ENCODE peak calls at places on chromosomes 4 and X, in eight cellular contexts. One of them, this sample, is unnamed.
A peak's percentile ranks its signal among the peaks of the same experiment; 100 is the strongest.

GRCh38 chr4:25937801-25938200 is 23.8 kb downstream of the SMIM20 start:
- DNase-seq in CD4-positive, CD25-positive, alpha-beta regulatory T cell: peak; percentile 23
- DNase-seq in psoas muscle: no peak
- DNase-seq in mucosa of descending colon: no peak
- DNase-seq in uterus: no peak
- DNase-seq in cardiac muscle cell: no peak
- DNase-seq in AG04450: no peak
- DNase-seq in mammary epithelial cell: no peak
- DNase-seq in this sample: no peak

GRCh38 chr4:140243345-140243753 is 89.4 kb upstream of the MAML3 start:
- DNase-seq in CD4-positive, CD25-positive, alpha-beta regulatory T cell: peak; percentile 32
- DNase-seq in psoas muscle: no peak
- DNase-seq in mucosa of descending colon: peak; percentile 66
- DNase-seq in uterus: peak; percentile 36
- DNase-seq in cardiac muscle cell: peak; percentile 49
- DNase-seq in AG04450: no peak
- DNase-seq in mammary epithelial cell: no peak
- DNase-seq in this sample: no peak

GRCh38 chr4:185592845-185593488 is 57.7 kb upstream of the PDLIM3 start:
- DNase-seq in CD4-positive, CD25-positive, alpha-beta regulatory T cell: no peak
- DNase-seq in psoas muscle: no peak
- DNase-seq in mucosa of descending colon: no peak
- DNase-seq in uterus: no peak
- DNase-seq in cardiac muscle cell: no peak
- DNase-seq in AG04450: no peak
- DNase-seq in mammary epithelial cell: no peak
- DNase-seq in this sample: no peak

GRCh38 chr4:60682901-60683300 is 517.2 kb upstream of the ADGRL3 start:
- DNase-seq in CD4-positive, CD25-positive, alpha-beta regulatory T cell: no peak
- DNase-seq in psoas muscle: no peak
- DNase-seq in mucosa of descending colon: no peak
- DNase-seq in uterus: no peak
- DNase-seq in cardiac muscle cell: no peak
- DNase-seq in AG04450: peak; percentile 4
- DNase-seq in mammary epithelial cell: no peak
- DNase-seq in this sample: no peak

GRCh38 chr4:25310825-25311210 is 1.8 kb upstream of the ZCCHC4 start:
- DNase-seq in CD4-positive, CD25-positive, alpha-beta regulatory T cell: no peak
- DNase-seq in psoas muscle: no peak
- DNase-seq in mucosa of descending colon: no peak
- DNase-seq in uterus: no peak
- DNase-seq in cardiac muscle cell: no peak
- DNase-seq in AG04450: no peak
- DNase-seq in mammary epithelial cell: no peak
- DNase-seq in this sample: no peak

GRCh38 chrX:150365051-150365952 is 2.2 kb downstream of the MAMLD1 start:
- DNase-seq in CD4-positive, CD25-positive, alpha-beta regulatory T cell: peak; percentile 52
- DNase-seq in psoas muscle: peak; percentile 75
- DNase-seq in mucosa of descending colon: peak; percentile 68
- DNase-seq in uterus: peak; percentile 69
- DNase-seq in cardiac muscle cell: peak; percentile 63
- DNase-seq in AG04450: no peak
- DNase-seq in mammary epithelial cell: peak; percentile 42
- DNase-seq in this sample: peak; percentile 84

GRCh38 chr4:112327950-112328349 is 30.8 kb downstream of the ALPK1 start:
- DNase-seq in CD4-positive, CD25-positive, alpha-beta regulatory T cell: peak; percentile 78
- DNase-seq in psoas muscle: no peak
- DNase-seq in mucosa of descending colon: no peak
- DNase-seq in uterus: no peak
- DNase-seq in cardiac muscle cell: peak; percentile 43
- DNase-seq in AG04450: peak; percentile 29
- DNase-seq in mammary epithelial cell: peak; percentile 45
- DNase-seq in this sample: no peak

GRCh38 chr4:101183224-101183623 is 164.1 kb downstream of the PPP3CA start:
- DNase-seq in CD4-positive, CD25-positive, alpha-beta regulatory T cell: no peak
- DNase-seq in psoas muscle: no peak
- DNase-seq in mucosa of descending colon: no peak
- DNase-seq in uterus: no peak
- DNase-seq in cardiac muscle cell: no peak
- DNase-seq in AG04450: no peak
- DNase-seq in mammary epithelial cell: no peak
- DNase-seq in this sample: no peak

GRCh38 chrX:33336783-33337182 is 125.4 kb upstream of the DMD start:
- DNase-seq in CD4-positive, CD25-positive, alpha-beta regulatory T cell: peak; percentile 3
- DNase-seq in psoas muscle: no peak
- DNase-seq in mucosa of descending colon: no peak
- DNase-seq in uterus: no peak
- DNase-seq in cardiac muscle cell: peak; percentile 70
- DNase-seq in AG04450: no peak
- DNase-seq in mammary epithelial cell: peak; percentile 44
- DNase-seq in this sample: no peak

GRCh38 chr4:155787113-155787710 is 28.4 kb downstream of the GUCY1B1 start:
- DNase-seq in CD4-positive, CD25-positive, alpha-beta regulatory T cell: peak; percentile 38
- DNase-seq in psoas muscle: no peak
- DNase-seq in mucosa of descending colon: no peak
- DNase-seq in uterus: no peak
- DNase-seq in cardiac muscle cell: peak; percentile 67
- DNase-seq in AG04450: no peak
- DNase-seq in mammary epithelial cell: peak; percentile 51
- DNase-seq in this sample: no peak

GRCh38 chr4:174265917-174266316 is 17.6 kb downstream of the FBXO8 start:
- DNase-seq in CD4-positive, CD25-positive, alpha-beta regulatory T cell: no peak
- DNase-seq in psoas muscle: no peak
- DNase-seq in mucosa of descending colon: no peak
- DNase-seq in uterus: no peak
- DNase-seq in cardiac muscle cell: no peak
- DNase-seq in AG04450: no peak
- DNase-seq in mammary epithelial cell: no peak
- DNase-seq in this sample: no peak

GRCh38 chr4:107619065-107619464 is 101.0 kb downstream of the PAPSS1 start:
- DNase-seq in CD4-positive, CD25-positive, alpha-beta regulatory T cell: no peak
- DNase-seq in psoas muscle: peak; percentile 14
- DNase-seq in mucosa of descending colon: no peak
- DNase-seq in uterus: no peak
- DNase-seq in cardiac muscle cell: no peak
- DNase-seq in AG04450: peak; percentile 10
- DNase-seq in mammary epithelial cell: peak; percentile 11
- DNase-seq in this sample: no peak

GRCh38 chr4:122099896-122100295 is 52.2 kb upstream of the BLTP1 start:
- DNase-seq in CD4-positive, CD25-positive, alpha-beta regulatory T cell: no peak
- DNase-seq in psoas muscle: no peak
- DNase-seq in mucosa of descending colon: no peak
- DNase-seq in uterus: no peak
- DNase-seq in cardiac muscle cell: no peak
- DNase-seq in AG04450: peak; percentile 45
- DNase-seq in mammary epithelial cell: no peak
- DNase-seq in this sample: no peak

GRCh38 chrX:151828434-151829080 is 84.1 kb upstream of the MAGEA4 start:
- DNase-seq in CD4-positive, CD25-positive, alpha-beta regulatory T cell: no peak
- DNase-seq in psoas muscle: no peak
- DNase-seq in mucosa of descending colon: no peak
- DNase-seq in uterus: no peak
- DNase-seq in cardiac muscle cell: no peak
- DNase-seq in AG04450: no peak
- DNase-seq in mammary epithelial cell: peak; percentile 16
- DNase-seq in this sample: no peak

GRCh38 chr4:153261922-153262321 is 57.7 kb downstream of the TRIM2 start:
- DNase-seq in CD4-positive, CD25-positive, alpha-beta regulatory T cell: no peak
- DNase-seq in psoas muscle: no peak
- DNase-seq in mucosa of descending colon: no peak
- DNase-seq in uterus: no peak
- DNase-seq in cardiac muscle cell: no peak
- DNase-seq in AG04450: no peak
- DNase-seq in mammary epithelial cell: no peak
- DNase-seq in this sample: no peak
- H3K4me3 ChIP-seq in CD4-positive, CD25-positive, alpha-beta regulatory T cell: no peak overlapping the region
- H3K4me3 ChIP-seq in psoas muscle: no peak overlapping the region
- H3K4me3 ChIP-seq in mucosa of descending colon: no peak overlapping the region
- H3K4me3 ChIP-seq in uterus: no peak overlapping the region
- H3K4me3 ChIP-seq in cardiac muscle cell: no peak overlapping the region
- H3K4me3 ChIP-seq in AG04450: no peak overlapping the region
- H3K4me3 ChIP-seq in mammary epithelial cell: no peak overlapping the region
- H3K4me3 ChIP-seq in this sample: no peak overlapping the region

GRCh38 chrX:136812286-136812685 is 31.6 kb upstream of the ARHGEF6 start:
- DNase-seq in CD4-positive, CD25-positive, alpha-beta regulatory T cell: no peak
- DNase-seq in psoas muscle: no peak
- DNase-seq in mucosa of descending colon: no peak
- DNase-seq in uterus: no peak
- DNase-seq in cardiac muscle cell: no peak
- DNase-seq in AG04450: no peak
- DNase-seq in mammary epithelial cell: no peak
- DNase-seq in this sample: no peak
- H3K4me3 ChIP-seq in CD4-positive, CD25-positive, alpha-beta regulatory T cell: no peak overlapping the region
- H3K4me3 ChIP-seq in psoas muscle: no peak overlapping the region
- H3K4me3 ChIP-seq in mucosa of descending colon: no peak overlapping the region
- H3K4me3 ChIP-seq in uterus: no peak overlapping the region
- H3K4me3 ChIP-seq in cardiac muscle cell: no peak overlapping the region
- H3K4me3 ChIP-seq in AG04450: no peak overlapping the region
- H3K4me3 ChIP-seq in mammary epithelial cell: no peak overlapping the region
- H3K4me3 ChIP-seq in this sample: no peak overlapping the region

DNA sequence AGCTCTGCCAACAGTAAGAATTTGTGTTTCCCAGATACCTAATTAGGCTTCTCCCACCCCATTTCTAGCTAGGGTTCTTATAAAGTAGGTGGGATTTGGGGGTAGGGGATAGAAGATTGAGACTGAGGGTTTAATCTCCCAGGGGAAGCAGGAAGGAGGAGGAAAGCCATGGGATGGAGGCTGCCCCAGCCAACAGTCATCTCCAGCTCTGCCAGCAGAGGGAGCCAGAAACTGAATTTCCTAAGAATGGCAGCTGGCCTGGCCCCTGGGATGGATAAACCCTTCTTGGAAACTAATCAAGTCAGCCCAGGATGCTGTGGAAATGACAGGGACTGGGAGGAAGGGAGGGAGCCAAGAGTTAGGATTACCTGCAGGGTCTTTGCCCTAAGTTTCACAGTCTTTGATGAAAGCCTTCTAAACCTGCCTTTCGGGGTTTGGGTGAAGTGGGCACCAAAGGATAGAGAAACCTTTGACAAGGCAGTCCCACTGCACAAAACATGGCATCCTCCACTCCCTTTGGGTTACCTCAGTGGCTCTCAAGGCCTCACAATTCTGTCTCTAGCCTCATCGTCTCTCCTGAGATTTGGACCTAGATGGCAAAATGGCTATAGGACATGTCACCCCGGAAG is 6.7 kb upstream of the ERCC6L start:
- DNase-seq in CD4-positive, CD25-positive, alpha-beta regulatory T cell: peak; percentile 33
- DNase-seq in psoas muscle: peak; percentile 40
- DNase-seq in mucosa of descending colon: no peak
- DNase-seq in uterus: no peak
- DNase-seq in cardiac muscle cell: peak; percentile 38
- DNase-seq in AG04450: no peak
- DNase-seq in mammary epithelial cell: peak; percentile 41
- DNase-seq in this sample: no peak
- H3K4me3 ChIP-seq in CD4-positive, CD25-positive, alpha-beta regulatory T cell: no peak overlapping the region
- H3K4me3 ChIP-seq in psoas muscle: no peak overlapping the region
- H3K4me3 ChIP-seq in mucosa of descending colon: no peak overlapping the region
- H3K4me3 ChIP-seq in uterus: no peak overlapping the region
- H3K4me3 ChIP-seq in cardiac muscle cell: no peak overlapping the region
- H3K4me3 ChIP-seq in AG04450: no peak overlapping the region
- H3K4me3 ChIP-seq in mammary epithelial cell: no peak overlapping the region
- H3K4me3 ChIP-seq in this sample: no peak overlapping the region

GRCh38 chr4:48194986-48195773 is 61.1 kb upstream of the TXK start:
- DNase-seq in CD4-positive, CD25-positive, alpha-beta regulatory T cell: no peak
- DNase-seq in psoas muscle: no peak
- DNase-seq in mucosa of descending colon: no peak
- DNase-seq in uterus: no peak
- DNase-seq in cardiac muscle cell: no peak
- DNase-seq in AG04450: no peak
- DNase-seq in mammary epithelial cell: peak; percentile 26
- DNase-seq in this sample: no peak

GRCh38 chr4:48195853-48196252 is 61.8 kb upstream of the TXK start:
- DNase-seq in CD4-positive, CD25-positive, alpha-beta regulatory T cell: no peak
- DNase-seq in psoas muscle: no peak
- DNase-seq in mucosa of descending colon: no peak
- DNase-seq in uterus: no peak
- DNase-seq in cardiac muscle cell: no peak
- DNase-seq in AG04450: no peak
- DNase-seq in mammary epithelial cell: no peak
- DNase-seq in this sample: no peak

GRCh38 chr4:48193921-48194320 is 59.9 kb upstream of the TXK start:
- DNase-seq in CD4-positive, CD25-positive, alpha-beta regulatory T cell: no peak
- DNase-seq in psoas muscle: no peak
- DNase-seq in mucosa of descending colon: no peak
- DNase-seq in uterus: no peak
- DNase-seq in cardiac muscle cell: no peak
- DNase-seq in AG04450: no peak
- DNase-seq in mammary epithelial cell: no peak
- DNase-seq in this sample: no peak

GRCh38 chr4:48197643-48198237 is 63.7 kb upstream of the TXK start:
- DNase-seq in CD4-positive, CD25-positive, alpha-beta regulatory T cell: no peak
- DNase-seq in psoas muscle: no peak
- DNase-seq in mucosa of descending colon: no peak
- DNase-seq in uterus: no peak
- DNase-seq in cardiac muscle cell: no peak
- DNase-seq in AG04450: no peak
- DNase-seq in mammary epithelial cell: no peak
- DNase-seq in this sample: no peak

DNA sequence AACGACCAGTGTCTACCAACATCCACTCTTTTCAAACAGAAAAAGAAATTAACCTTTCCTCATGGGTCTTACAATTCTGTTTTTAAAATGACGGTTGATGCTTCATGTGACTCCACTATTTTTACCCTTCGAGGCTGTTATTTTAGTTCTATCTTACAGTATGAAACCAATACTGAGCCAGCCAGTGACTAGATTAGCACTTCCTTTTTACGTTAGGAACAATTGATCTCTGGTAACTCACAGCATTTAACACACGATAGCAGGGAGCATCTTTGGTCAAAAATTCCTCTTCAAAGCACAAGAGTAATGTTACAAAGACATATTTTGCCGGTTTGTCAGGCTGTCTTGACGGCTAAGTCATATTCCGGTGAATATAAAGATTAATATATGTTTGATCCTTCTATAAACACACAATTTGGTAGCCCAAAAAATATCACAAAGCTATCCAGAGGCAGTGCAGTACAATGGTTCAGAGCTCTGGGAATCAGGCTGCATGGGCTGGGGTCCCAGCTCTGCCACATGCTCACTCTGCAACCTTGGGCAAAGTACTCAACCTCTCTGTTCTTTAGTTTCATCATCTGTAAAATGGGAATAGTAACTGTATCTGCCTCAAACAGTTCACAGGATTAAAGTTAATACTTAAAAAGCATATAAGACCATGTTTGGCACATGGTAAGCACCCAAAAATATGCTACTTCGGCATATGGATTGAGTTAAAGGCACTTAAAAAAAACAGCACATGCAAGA is 62.9 kb upstream of the TXK start:
- DNase-seq in CD4-positive, CD25-positive, alpha-beta regulatory T cell: no peak
- DNase-seq in psoas muscle: no peak
- DNase-seq in mucosa of descending colon: no peak
- DNase-seq in uterus: no peak
- DNase-seq in cardiac muscle cell: no peak
- DNase-seq in AG04450: no peak
- DNase-seq in mammary epithelial cell: no peak
- DNase-seq in this sample: no peak
- H3K4me3 ChIP-seq in CD4-positive, CD25-positive, alpha-beta regulatory T cell: no peak overlapping the region
- H3K4me3 ChIP-seq in psoas muscle: no peak overlapping the region
- H3K4me3 ChIP-seq in mucosa of descending colon: no peak overlapping the region
- H3K4me3 ChIP-seq in uterus: no peak overlapping the region
- H3K4me3 ChIP-seq in cardiac muscle cell: no peak overlapping the region
- H3K4me3 ChIP-seq in AG04450: no peak overlapping the region
- H3K4me3 ChIP-seq in mammary epithelial cell: no peak overlapping the region
- H3K4me3 ChIP-seq in this sample: no peak overlapping the region

This sample was measured in dorsolateral prefrontal cortex.